ENCODE peak calls at places on chromosomes 1 and 21, in seven cellular contexts. One of them, this sample, is unnamed.

GRCh38 chr21:34276711-34277425 is 86.9 kb upstream of the KCNE2 start:
- DNase-seq in GM12878: peak
- DNase-seq in GM12892: peak
- DNase-seq in SK-N-SH: no peak
- DNase-seq in K562: no peak
- DNase-seq in HepG2: no peak
- DNase-seq in H1: no peak
- DNase-seq in this sample: no peak

GRCh38 chr1:187911820-187912219 is 1083.1 kb downstream of the PLA2G4A start:
- DNase-seq in GM12878: no peak
- DNase-seq in GM12892: no peak
- DNase-seq in SK-N-SH: no peak
- DNase-seq in K562: no peak
- DNase-seq in HepG2: no peak
- DNase-seq in H1: no peak
- DNase-seq in this sample: no peak

GRCh38 chr21:44582055-44582454 is 1.7 kb upstream of the KRTAP10-5 start:
- DNase-seq in GM12878: no peak
- DNase-seq in GM12892: no peak
- DNase-seq in SK-N-SH: no peak
- DNase-seq in K562: no peak
- DNase-seq in HepG2: no peak
- DNase-seq in H1: no peak
- DNase-seq in this sample: no peak

GRCh38 chr1:245972476-245972875 is 534.6 kb downstream of the SMYD3 start:
- DNase-seq in GM12878: no peak
- DNase-seq in GM12892: no peak
- DNase-seq in SK-N-SH: peak
- DNase-seq in K562: no peak
- DNase-seq in HepG2: no peak
- DNase-seq in H1: no peak
- DNase-seq in this sample: no peak

GRCh38 chr1:231856894-231857293 is 230.3 kb downstream of the DISC1 start:
- DNase-seq in GM12878: no peak
- DNase-seq in GM12892: no peak
- DNase-seq in SK-N-SH: no peak
- DNase-seq in K562: no peak
- DNase-seq in HepG2: no peak
- DNase-seq in H1: no peak
- DNase-seq in this sample: no peak

GRCh38 chr1:157197906-157198435 is 59.8 kb upstream of the ETV3 start:
- DNase-seq in GM12878: no peak
- DNase-seq in GM12892: no peak
- DNase-seq in SK-N-SH: no peak
- DNase-seq in K562: no peak
- DNase-seq in HepG2: no peak
- DNase-seq in H1: no peak
- DNase-seq in this sample: no peak

GRCh38 chr1:97451422-97451821 is 469.4 kb downstream of the DPYD start:
- DNase-seq in GM12878: no peak
- DNase-seq in GM12892: no peak
- DNase-seq in SK-N-SH: no peak
- DNase-seq in K562: no peak
- DNase-seq in HepG2: no peak
- DNase-seq in H1: no peak
- DNase-seq in this sample: no peak

GRCh38 chr21:44599264-44600029 is 950 bp upstream of the KRTAP10-7 start:
- DNase-seq in GM12878: no peak
- DNase-seq in GM12892: no peak
- DNase-seq in SK-N-SH: no peak
- DNase-seq in K562: no peak
- DNase-seq in HepG2: no peak
- DNase-seq in H1: peak
- DNase-seq in this sample: no peak

GRCh38 chr1:205800470-205800869 is 12.5 kb downstream of the SLC41A1 start:
- DNase-seq in GM12878: no peak
- DNase-seq in GM12892: no peak
- DNase-seq in SK-N-SH: no peak
- DNase-seq in K562: no peak
- DNase-seq in HepG2: no peak
- DNase-seq in H1: no peak
- DNase-seq in this sample: no peak

GRCh38 chr1:13228343-13228781 is 2.4 kb upstream of the PRAMEF18 start:
- DNase-seq in GM12878: no peak
- DNase-seq in GM12892: no peak
- DNase-seq in SK-N-SH: no peak
- DNase-seq in K562: peak
- DNase-seq in HepG2: no peak
- DNase-seq in H1: no peak
- DNase-seq in this sample: no peak

GRCh38 chr21:45642122-45642813 is 1.3 kb upstream of the PCBP3 start:
- DNase-seq in GM12878: no peak
- DNase-seq in GM12892: no peak
- DNase-seq in SK-N-SH: no peak
- DNase-seq in K562: no peak
- DNase-seq in HepG2: no peak
- DNase-seq in H1: no peak
- DNase-seq in this sample: no peak

GRCh38 chr1:184940226-184940625 is 34.1 kb downstream of the NIBAN1 start:
- DNase-seq in GM12878: no peak
- DNase-seq in GM12892: no peak
- DNase-seq in SK-N-SH: no peak
- DNase-seq in K562: no peak
- DNase-seq in HepG2: no peak
- DNase-seq in H1: no peak
- DNase-seq in this sample: no peak

GRCh38 chr21:30354308-30355005 is 6.1 kb upstream of the KRTAP23-1 start:
- DNase-seq in GM12878: no peak
- DNase-seq in GM12892: no peak
- DNase-seq in SK-N-SH: no peak
- DNase-seq in K562: no peak
- DNase-seq in HepG2: no peak
- DNase-seq in H1: no peak
- DNase-seq in this sample: no peak

GRCh38 chr21:35792569-35792968 is 267.8 kb downstream of the SETD4 start:
- DNase-seq in GM12878: no peak
- DNase-seq in GM12892: no peak
- DNase-seq in SK-N-SH: no peak
- DNase-seq in K562: no peak
- DNase-seq in HepG2: no peak
- DNase-seq in H1: no peak
- DNase-seq in this sample: no peak

GRCh38 chr1:234533034-234533571 is 54.1 kb upstream of the TARBP1 start:
- DNase-seq in GM12878: no peak
- DNase-seq in GM12892: no peak
- DNase-seq in SK-N-SH: no peak
- DNase-seq in K562: no peak
- DNase-seq in HepG2: no peak
- DNase-seq in H1: no peak
- DNase-seq in this sample: no peak

GRCh38 chr21:16587141-16587570 is 857.4 kb downstream of the USP25 start:
- DNase-seq in GM12878: no peak
- DNase-seq in GM12892: no peak
- DNase-seq in SK-N-SH: peak
- DNase-seq in K562: no peak
- DNase-seq in HepG2: peak
- DNase-seq in H1: no peak
- DNase-seq in this sample: no peak

GRCh38 chr1:39500862-39501389 is 9.5 kb downstream of the BMP8A start:
- DNase-seq in GM12878: no peak
- DNase-seq in GM12892: no peak
- DNase-seq in SK-N-SH: no peak
- DNase-seq in K562: no peak
- DNase-seq in HepG2: no peak
- DNase-seq in H1: no peak
- DNase-seq in this sample: no peak

GRCh38 chr1:214332950-214333798 is 52.2 kb downstream of the SMYD2 start:
- DNase-seq in GM12878: no peak
- DNase-seq in GM12892: peak
- DNase-seq in SK-N-SH: peak
- DNase-seq in K562: peak
- DNase-seq in HepG2: peak
- DNase-seq in H1: peak
- DNase-seq in this sample: peak

GRCh38 chr21:45014747-45015468 is 59.5 kb upstream of the ADARB1 start:
- DNase-seq in GM12878: no peak
- DNase-seq in GM12892: no peak
- DNase-seq in SK-N-SH: no peak
- DNase-seq in K562: no peak
- DNase-seq in HepG2: no peak
- DNase-seq in H1: no peak
- DNase-seq in this sample: no peak

GRCh38 chr1:43687301-43688108 is 19.8 kb upstream of the ST3GAL3 start:
- DNase-seq in GM12878: no peak
- DNase-seq in GM12892: no peak
- DNase-seq in SK-N-SH: no peak
- DNase-seq in K562: no peak
- DNase-seq in HepG2: no peak
- DNase-seq in H1: no peak
- DNase-seq in this sample: no peak

GRCh38 chr1:11273595-11274234 is 717 bp downstream of the UBIAD1 start:
- DNase-seq in GM12878: no peak
- DNase-seq in GM12892: no peak
- DNase-seq in SK-N-SH: no peak
- DNase-seq in K562: no peak
- DNase-seq in HepG2: no peak
- DNase-seq in H1: no peak
- DNase-seq in this sample: no peak

DNA sequence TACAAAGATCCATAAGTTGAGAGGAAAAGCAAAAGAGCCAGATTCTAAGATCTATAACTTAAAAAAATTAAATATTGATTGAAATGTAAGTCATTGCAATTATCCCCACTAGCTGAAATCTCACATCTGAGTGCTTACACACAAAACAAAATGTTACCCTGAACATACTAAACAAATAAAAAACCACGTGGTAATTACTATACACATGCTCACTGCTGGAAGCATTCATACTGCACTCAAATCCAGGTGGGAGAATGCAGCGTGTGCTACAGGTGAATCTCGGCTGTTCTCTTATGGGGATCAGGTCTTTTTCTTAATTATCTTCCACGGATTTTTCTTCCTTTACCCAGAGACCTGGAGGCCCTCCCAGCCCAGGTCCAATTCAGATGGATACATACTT is 74.3 kb downstream of the SDC3 start:
- DNase-seq in GM12878: no peak
- DNase-seq in GM12892: no peak
- DNase-seq in SK-N-SH: no peak
- DNase-seq in K562: no peak
- DNase-seq in HepG2: no peak
- DNase-seq in H1: no peak
- DNase-seq in this sample: no peak
- TF ChIP-seq TAF1 in GM12878: no peak
- TF ChIP-seq TAF1 in GM12892: no peak
- TF ChIP-seq TAF1 in SK-N-SH: no peak
- TF ChIP-seq TAF1 in K562: no peak
- TF ChIP-seq TAF1 in HepG2: no peak
- TF ChIP-seq TAF1 in H1: no peak
- TF ChIP-seq TAF1 in this sample: no peak

DNA sequence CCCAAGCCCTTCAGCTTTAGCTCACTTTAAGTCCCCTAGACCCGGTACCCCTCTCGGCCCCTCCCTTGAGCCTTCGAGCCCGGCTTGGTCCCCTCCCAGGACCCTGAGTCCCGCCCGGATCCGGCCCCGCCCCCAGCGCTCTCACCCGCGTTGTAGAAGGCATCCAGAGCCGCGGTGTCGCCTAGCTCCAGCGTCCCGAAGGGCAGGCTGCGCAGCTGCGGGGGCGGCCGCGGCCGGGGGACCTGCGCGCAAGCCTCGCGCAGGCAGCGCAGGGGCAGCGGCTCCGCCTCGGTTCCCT is 699 bp downstream of the MAP3K6 start:
- DNase-seq in GM12878: no peak
- DNase-seq in GM12892: peak
- DNase-seq in SK-N-SH: peak
- DNase-seq in K562: peak
- DNase-seq in HepG2: peak
- DNase-seq in H1: peak
- DNase-seq in this sample: peak
- TF ChIP-seq POLR2AphosphoS5 in GM12878: no peak
- TF ChIP-seq POLR2AphosphoS5 in GM12892: no peak
- TF ChIP-seq POLR2AphosphoS5 in SK-N-SH: peak
- TF ChIP-seq POLR2AphosphoS5 in K562: no peak
- TF ChIP-seq POLR2AphosphoS5 in HepG2: no peak
- TF ChIP-seq POLR2AphosphoS5 in H1: no peak
- TF ChIP-seq POLR2AphosphoS5 in this sample: no peak

DNA sequence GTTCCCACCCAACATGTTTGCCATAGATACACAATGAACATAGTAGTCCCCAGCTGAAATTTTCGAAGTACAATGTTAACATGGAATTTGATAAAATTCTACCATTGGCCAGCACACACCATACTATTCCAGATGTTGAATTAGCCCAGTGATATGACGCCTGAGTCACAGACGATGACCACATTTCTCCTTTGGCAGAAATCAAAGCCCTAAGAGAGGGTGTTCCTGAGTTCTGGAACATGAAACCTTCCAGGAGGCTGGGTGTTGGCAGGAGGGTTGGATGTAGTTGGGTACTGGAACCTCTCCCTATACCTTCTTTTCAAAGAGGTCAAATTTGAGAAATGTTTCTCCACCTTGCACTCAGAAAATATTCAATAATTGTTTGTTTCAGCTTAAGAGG is 37.8 kb downstream of the LPAR3 start:
- DNase-seq in GM12878: no peak
- DNase-seq in GM12892: no peak
- DNase-seq in SK-N-SH: no peak
- DNase-seq in K562: no peak
- DNase-seq in HepG2: no peak
- DNase-seq in H1: no peak
- DNase-seq in this sample: no peak
- TF ChIP-seq TAF1 in GM12878: no peak
- TF ChIP-seq TAF1 in GM12892: no peak
- TF ChIP-seq TAF1 in SK-N-SH: no peak
- TF ChIP-seq TAF1 in K562: no peak
- TF ChIP-seq TAF1 in HepG2: no peak
- TF ChIP-seq TAF1 in H1: no peak
- TF ChIP-seq TAF1 in this sample: no peak

GRCh38 chr21:41975391-41976272 is 21.8 kb upstream of the C2CD2 start:
- DNase-seq in GM12878: no peak
- DNase-seq in GM12892: no peak
- DNase-seq in SK-N-SH: no peak
- DNase-seq in K562: no peak
- DNase-seq in HepG2: no peak
- DNase-seq in H1: peak
- DNase-seq in this sample: no peak
- TF ChIP-seq POLR2AphosphoS5 in GM12878: no peak
- TF ChIP-seq POLR2AphosphoS5 in GM12892: no peak
- TF ChIP-seq POLR2AphosphoS5 in SK-N-SH: no peak
- TF ChIP-seq POLR2AphosphoS5 in K562: no peak
- TF ChIP-seq POLR2AphosphoS5 in HepG2: no peak
- TF ChIP-seq POLR2AphosphoS5 in H1: no peak
- TF ChIP-seq POLR2AphosphoS5 in this sample: no peak